ENCODE peak calls at places on chromosome 7, in seven cellular contexts. T is body of pancreas, P is right lobe of liver, F is ovary, C is heart left ventricle, B is gastrocnemius medialis, N is Peyer's patch. V is an unnamed sample.

GRCh38 chr7:2383543-2384274 is 19.7 kb upstream of the CHST12 start:
- DNase-seq in F (no peak), T (no peak), N (no peak), C (no peak), B (no peak), P (no peak), V (no peak)

GRCh38 chr7:23216021-23216420 is 30.6 kb upstream of the GPNMB start:
- DNase-seq in N (no peak), C (peak; percentile 55), F (no peak), B (peak; percentile 52), T (peak; percentile 19), P (peak; percentile 41), V (no peak)

GRCh38 chr7:976901-977325 is 1.6 kb upstream of the COX19 start:
- DNase-seq in C (no peak), F (no peak), T (peak; percentile 46), P (no peak), B (no peak), N (peak; percentile 76), V (no peak)

GRCh38 chr7:123285076-123285700 is 85.4 kb upstream of the SLC13A1 start:
- DNase-seq in B (no peak), T (no peak), P (no peak), N (no peak), C (no peak), F (no peak), V (no peak)

GRCh38 chr7:55641273-55641691 is 69.0 kb upstream of the VOPP1 start:
- DNase-seq in B (peak; percentile 30), F (peak; percentile 27), C (peak; percentile 27), N (no peak), T (peak; percentile 64), P (no peak), V (peak; percentile 43)

GRCh38 chr7:22196429-22196828 is 160.5 kb downstream of the RAPGEF5 start:
- DNase-seq in F (no peak), C (no peak), T (no peak), P (no peak), N (no peak), B (no peak), V (no peak)

GRCh38 chr7:36563706-36564325 is 160.5 kb downstream of the AOAH start:
- DNase-seq in P (no peak), B (no peak), C (no peak), N (no peak), T (no peak), F (peak; percentile 28), V (no peak)

GRCh38 chr7:44633254-44634186 is 27.1 kb downstream of the OGDH start:
- DNase-seq in N (no peak), P (peak; percentile 53), T (peak; percentile 87), F (peak; percentile 54), C (peak; percentile 57), B (peak; percentile 84), V (peak; percentile 74)

GRCh38 chr7:78261739-78262138 is 463.2 kb downstream of the PHTF2 start:
- DNase-seq in T (no peak), B (no peak), N (no peak), F (no peak), P (no peak), C (no peak), V (no peak)

DNA sequence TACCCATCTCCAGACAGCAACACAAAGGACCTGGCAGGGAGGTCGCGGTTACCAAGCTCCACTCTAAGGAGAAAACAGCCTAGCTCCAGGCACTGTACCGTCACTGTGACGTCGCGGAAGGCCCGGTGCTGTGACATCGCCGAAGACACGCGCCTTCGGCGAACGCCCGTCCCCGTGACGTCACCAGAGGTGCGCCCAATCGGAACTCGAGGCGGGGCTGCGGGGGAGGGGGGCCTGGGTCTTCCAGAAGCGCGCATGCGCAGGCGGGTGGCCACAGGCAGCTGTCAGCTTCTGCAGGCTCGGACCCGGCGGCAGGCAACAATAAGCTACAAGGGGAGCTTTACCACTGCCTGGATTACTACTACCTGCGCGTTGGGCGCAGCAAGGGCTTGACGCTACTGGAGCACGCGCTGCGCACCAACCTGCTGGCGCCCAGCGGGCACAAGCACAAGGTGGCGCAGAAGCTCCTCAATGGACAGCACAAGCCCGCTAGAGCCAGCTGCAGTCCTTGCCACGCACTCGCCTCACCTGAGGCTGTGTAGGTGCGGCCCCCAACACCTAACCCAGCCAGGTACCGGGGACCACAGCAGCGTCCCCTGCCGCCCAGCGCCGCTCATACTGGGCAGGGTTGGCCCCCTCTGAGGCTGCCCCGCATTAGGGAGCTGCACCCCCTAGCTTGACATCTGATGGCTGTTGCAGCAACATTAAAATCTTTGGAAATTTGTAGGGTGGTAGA is 208.4 kb downstream of the TPST1 start:
- DNase-seq in B (peak; percentile 62), N (peak; percentile 85), F (peak; percentile 94), P (peak; percentile 86), C (peak; percentile 80), T (peak; percentile 93), V (peak; percentile 92)
- TF ChIP-seq POLR2A in B (no peak), N (no peak), F (peak; percentile 42), P (peak; percentile 18), C (no peak), T (peak; percentile 16), V (peak; percentile 41)

GRCh38 chr7:40282858-40283257 is 148.1 kb downstream of the SUGCT start:
- DNase-seq in P (no peak), N (no peak), F (no peak), B (no peak), C (no peak), T (no peak), V (no peak)

GRCh38 chr7:40283391-40283790 is 148.6 kb downstream of the SUGCT start:
- DNase-seq in F (no peak), N (no peak), P (no peak), C (no peak), B (no peak), T (no peak), V (no peak)

DNA sequence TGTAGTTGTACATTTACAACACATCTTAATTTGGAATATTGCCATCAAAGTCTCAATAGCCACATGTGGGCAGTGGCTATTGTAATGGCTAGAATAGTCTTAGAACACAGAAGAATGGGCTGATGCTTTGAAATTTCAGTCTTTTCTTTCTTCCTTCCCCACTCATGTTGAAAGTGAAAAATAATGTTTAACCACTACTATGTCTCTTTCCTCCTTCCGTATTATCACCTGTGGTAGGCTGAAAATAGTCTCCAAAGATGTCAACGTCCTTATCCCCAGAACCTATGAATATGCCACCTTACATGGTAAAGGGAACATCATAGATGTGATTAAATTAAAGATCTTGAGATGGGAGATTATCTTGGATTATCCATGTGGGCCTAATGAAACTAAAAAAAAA is 154.0 kb downstream of the SUGCT start:
- DNase-seq in C (no peak), T (no peak), P (no peak), F (no peak), N (no peak), B (no peak), V (no peak)
- TF ChIP-seq POLR2A in C (no peak), T (no peak), P (no peak), F (no peak), N (no peak), B (no peak), V (no peak)

GRCh38 chr7:100852048-100852872 is at the start of gene SLC12A9:
- DNase-seq in C (peak; percentile 92), F (peak; percentile 87), B (peak; percentile 76), P (peak; percentile 95), T (peak; percentile 90), N (peak; percentile 96), V (peak; percentile 83)
- TF ChIP-seq POLR2A in C (no peak), F (no peak), B (no peak), P (peak; percentile 51), T (no peak), N (peak; percentile 13), V (no peak)

DNA sequence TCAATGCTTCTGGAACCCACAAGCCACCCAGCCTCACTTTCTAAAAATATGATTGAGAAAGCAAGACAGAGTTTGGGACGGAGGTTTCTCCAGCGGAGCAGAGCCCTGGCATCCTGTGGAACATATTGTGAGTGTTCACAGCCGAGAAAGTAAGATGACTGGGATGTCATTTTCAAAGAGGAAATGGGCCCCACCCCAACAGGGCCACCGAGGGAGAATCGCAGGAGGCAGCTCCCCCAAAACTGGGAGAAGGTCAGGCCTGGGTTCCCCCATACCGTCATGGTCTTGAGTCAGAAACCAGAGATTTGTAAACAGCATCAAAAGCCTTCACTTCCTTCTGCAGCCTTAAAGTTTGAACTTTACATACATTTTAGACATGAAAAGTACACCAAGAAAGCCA is 560.0 kb downstream of the PTPRN2 start:
- DNase-seq in T (no peak), B (no peak), C (no peak), N (no peak), P (no peak), F (no peak), V (no peak)
- TF ChIP-seq POLR2A in T (no peak), B (no peak), C (no peak), N (no peak), P (no peak), F (no peak), V (no peak)

DNA sequence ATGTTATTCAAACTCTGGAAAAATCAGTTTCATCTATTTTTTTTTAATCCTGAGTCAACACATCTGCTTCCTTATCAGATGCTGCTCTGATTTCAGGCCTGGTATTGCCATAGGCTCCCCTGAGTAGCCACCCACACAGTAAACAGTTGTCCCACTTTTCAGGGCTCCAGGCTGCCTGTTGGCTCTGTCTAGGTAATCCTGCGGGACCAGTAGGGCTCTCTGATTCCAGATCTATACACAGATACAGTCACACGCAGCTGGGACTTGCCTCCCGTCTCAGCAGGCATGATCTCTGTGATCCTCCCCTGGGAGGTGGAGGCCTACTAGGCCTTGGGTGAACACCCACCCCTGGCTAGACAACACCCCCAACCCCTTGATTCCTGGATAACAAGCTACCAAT is 206.1 kb downstream of the CREB5 start:
- DNase-seq in C (no peak), P (no peak), T (peak; percentile 6), F (no peak), B (no peak), N (no peak), V (no peak)
- TF ChIP-seq POLR2A in C (no peak), P (no peak), T (no peak), F (no peak), B (no peak), N (no peak), V (no peak)

GRCh38 chr7:130926021-130926691 is 192.1 kb upstream of the KLF14 start:
- DNase-seq in N (peak; percentile 48), C (no peak), F (no peak), P (no peak), T (no peak), B (no peak), V (no peak)
- TF ChIP-seq POLR2A in N (no peak), C (no peak), F (no peak), P (no peak), T (no peak), B (no peak), V (no peak)